ENCODE peak calls at places on chromosomes 3 and 15, in five cellular contexts. H is left lung; Z is upper lobe of right lung; Y is progenitor cell of endocrine pancreas; P is activated CD8-positive, alpha-beta T cell treated with anti-CD3 and anti-CD28 coated beads for 36 hours. I is an unnamed sample.

GRCh38 chr3:12796171-12797123 is at the start of gene CAND2:
- DNase-seq in H (peak), Z (peak), Y (peak), P (peak), I (no peak)

GRCh38 chr3:178476886-178477285 is 59.4 kb upstream of the KCNMB2 start:
- DNase-seq in H (no peak), Z (no peak), Y (no peak), P (no peak), I (no peak)

GRCh38 chr15:63922551-63923315 is 89.0 kb upstream of the HERC1 start:
- DNase-seq in H (peak), Z (no peak), Y (no peak), P (no peak), I (no peak)

GRCh38 chr3:66498718-66499611 is 1.9 kb downstream of the LRIG1 start:
- DNase-seq in H (no peak), Z (no peak), Y (no peak), P (no peak), I (no peak)

GRCh38 chr15:84795186-84795585 is 22.0 kb upstream of the ALPK3 start:
- DNase-seq in H (no peak), Z (no peak), Y (no peak), P (no peak), I (no peak)

GRCh38 chr3:9897408-9898372 is 5.0 kb upstream of the IL17RE start:
- DNase-seq in H (no peak), Z (no peak), Y (no peak), P (no peak), I (peak)

GRCh38 chr15:25877681-25878080 is 14.6 kb upstream of the ATP10A start:
- DNase-seq in H (no peak), Z (no peak), Y (no peak), P (no peak), I (no peak)

GRCh38 chr3:126023390-126023789 is 54.4 kb downstream of the ROPN1B start:
- DNase-seq in H (no peak), Z (peak), Y (no peak), P (no peak), I (no peak)

GRCh38 chr3:27713066-27713400 is 9.1 kb downstream of the EOMES start:
- DNase-seq in H (peak), Z (no peak), Y (no peak), P (no peak), I (no peak)

GRCh38 chr15:78542647-78543046 is 2.4 kb downstream of the PSMA4 start:
- DNase-seq in H (no peak), Z (no peak), Y (no peak), P (no peak), I (no peak)

GRCh38 chr15:78541744-78542034 is 1.4 kb downstream of the PSMA4 start:
- DNase-seq in H (no peak), Z (no peak), Y (no peak), P (no peak), I (no peak)

GRCh38 chr15:78538358-78538757 is 1.9 kb upstream of the PSMA4 start:
- DNase-seq in H (no peak), Z (no peak), Y (no peak), P (no peak), I (no peak)

GRCh38 chr15:78540955-78541743 is 905 bp downstream of the PSMA4 start:
- DNase-seq in H (no peak), Z (no peak), Y (no peak), P (peak), I (no peak)

GRCh38 chr15:78540135-78540954 is at the start of gene PSMA4:
- DNase-seq in H (peak), Z (peak), Y (peak), P (peak), I (peak)
- TF ChIP-seq CTCF in H (no peak), Z (peak), Y (peak), P (no peak), I (no peak)

DNA sequence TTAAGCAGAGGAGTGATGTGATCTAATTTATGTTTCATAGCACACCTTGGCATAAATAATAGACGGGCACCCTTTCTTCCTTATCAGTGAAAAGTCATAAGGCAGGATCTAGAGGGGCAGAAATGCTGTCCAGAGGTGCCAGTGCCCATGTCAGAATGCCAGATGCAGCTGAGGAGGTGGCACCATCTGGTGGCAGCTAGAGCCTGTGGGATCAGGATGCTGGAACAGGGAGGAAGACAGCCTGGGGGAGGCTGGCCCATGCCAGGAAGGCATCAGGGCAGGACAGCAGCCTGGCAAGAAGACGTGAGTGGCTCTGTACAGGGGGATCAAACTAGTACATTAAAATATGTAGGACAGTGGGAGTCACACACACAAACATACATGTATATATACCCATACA is 16.5 kb downstream of the MYH15 start:
- DNase-seq in H (peak), Z (no peak), Y (no peak), P (peak), I (peak)
- TF ChIP-seq CTCF in H (no peak), Z (peak), Y (peak), P (no peak), I (no peak)

DNA sequence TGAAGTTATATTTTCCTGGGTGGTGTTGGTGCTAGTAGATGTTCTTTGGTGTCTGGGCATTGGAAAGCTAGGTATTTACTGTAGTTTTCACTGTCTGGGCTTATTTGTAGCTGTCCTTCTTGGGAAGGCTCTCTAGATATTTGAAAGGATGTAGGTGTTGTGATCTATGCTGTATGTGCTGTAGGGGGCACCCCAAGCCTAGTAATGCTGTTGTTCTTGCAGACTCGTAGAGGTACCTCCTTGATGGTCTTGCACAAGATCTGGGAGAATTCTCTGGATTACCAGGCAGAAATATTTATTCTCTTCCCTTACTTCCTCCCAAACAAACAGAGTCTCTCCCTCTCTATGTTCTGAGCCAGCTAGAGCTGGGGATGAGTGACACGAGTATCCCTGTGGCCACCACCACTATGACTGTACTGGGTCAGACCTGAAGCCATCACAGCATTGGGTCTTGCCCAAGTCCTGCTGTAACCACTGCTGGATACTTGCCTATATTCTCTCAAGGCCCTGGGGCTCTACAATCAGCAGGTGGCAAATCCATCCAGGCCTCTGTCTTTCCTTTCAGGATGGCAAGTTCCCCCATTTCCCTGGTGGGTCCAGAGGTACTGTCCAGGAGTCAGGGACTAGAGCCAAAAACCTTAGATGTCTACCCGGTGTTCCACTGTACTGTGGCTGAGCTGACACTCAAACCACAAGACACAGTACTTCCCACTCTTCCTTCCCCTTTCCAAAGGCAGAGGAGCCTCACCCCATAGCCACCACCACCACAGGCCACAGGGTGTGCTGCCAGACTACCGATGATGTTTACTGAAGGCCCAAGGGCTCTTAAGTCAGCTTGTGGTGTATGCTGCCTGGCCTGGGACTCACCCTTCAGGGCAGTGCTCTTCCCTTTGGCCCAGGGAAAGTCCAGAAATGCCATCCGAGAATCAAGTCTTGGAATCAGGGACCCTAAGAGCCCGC is 195.2 kb upstream of the DPPA4 start:
- DNase-seq in H (no peak), Z (no peak), Y (peak), P (peak), I (peak)
- TF ChIP-seq CTCF in H (no peak), Z (peak), Y (peak), P (peak), I (peak)

GRCh38 chr15:49876401-49877038 is 242.5 kb downstream of the ATP8B4 start:
- DNase-seq in H (no peak), Z (no peak), Y (no peak), P (no peak), I (no peak)
- TF ChIP-seq CTCF in H (peak), Z (peak), Y (peak), P (no peak), I (no peak)

GRCh38 chr15:40974921-40975320 is 21.6 kb downstream of the CHAC1 start:
- DNase-seq in H (no peak), Z (no peak), Y (no peak), P (no peak), I (no peak)
- TF ChIP-seq CTCF in H (no peak), Z (no peak), Y (no peak), P (no peak), I (no peak)

DNA sequence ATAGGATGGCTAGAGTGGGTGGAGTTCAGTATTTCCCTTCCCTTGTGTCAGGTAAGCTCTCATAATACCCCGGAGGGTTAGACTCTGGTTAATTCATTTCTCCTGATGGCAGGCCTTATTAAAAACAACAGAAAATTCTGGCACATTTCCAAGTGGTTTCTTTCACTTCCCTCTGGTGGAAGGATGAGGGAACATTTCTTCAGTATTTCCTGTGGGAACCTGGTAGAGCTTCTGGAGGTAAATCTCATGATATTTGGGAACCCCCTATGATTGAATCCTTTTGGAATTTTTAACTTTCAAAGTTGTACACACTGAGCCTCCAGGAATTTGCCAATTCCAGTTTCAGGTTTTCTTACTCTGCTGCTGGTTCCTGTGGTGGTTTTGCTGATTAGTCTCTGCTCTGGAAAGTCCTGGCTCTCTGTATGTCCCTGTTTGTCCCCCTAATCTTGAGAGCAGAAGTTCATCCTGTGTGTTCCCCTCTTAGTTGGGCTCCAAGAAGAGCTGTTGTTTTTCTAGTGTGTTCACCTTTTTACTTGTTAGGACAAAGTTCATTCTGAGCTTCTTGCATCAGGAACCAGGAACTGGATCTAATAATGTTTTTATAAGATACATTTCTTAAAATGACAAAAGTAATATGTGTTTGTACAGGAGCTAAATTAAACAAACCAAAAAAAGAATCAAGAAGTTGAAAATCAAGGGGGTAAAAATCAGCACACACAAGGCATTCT is 12.1 kb downstream of the CHRNA7 start:
- DNase-seq in H (no peak), Z (no peak), Y (no peak), P (no peak), I (no peak)
- TF ChIP-seq CTCF in H (no peak), Z (peak), Y (peak), P (no peak), I (no peak)

I was measured in Calu3.